ENCODE peak calls at places on chromosomes 6 and 20, in seven cellular contexts. One of them, this sample, is unnamed.

GRCh38 chr20:37907677-37908397 is 4.9 kb downstream of the VSTM2L start:
- DNase-seq in psoas muscle: no peak
- DNase-seq in breast epithelium: no peak
- DNase-seq in RWPE1: peak
- DNase-seq in CD4-positive, alpha-beta T cell: no peak
- DNase-seq in adrenal gland: no peak
- DNase-seq in fibroblast of mammary gland: peak
- DNase-seq in this sample: no peak

GRCh38 chr6:127128066-127128465 is 9.6 kb downstream of the RSPO3 start:
- DNase-seq in psoas muscle: no peak
- DNase-seq in breast epithelium: no peak
- DNase-seq in RWPE1: no peak
- DNase-seq in CD4-positive, alpha-beta T cell: no peak
- DNase-seq in adrenal gland: no peak
- DNase-seq in fibroblast of mammary gland: no peak
- DNase-seq in this sample: no peak

GRCh38 chr6:77466055-77467028 is 3.1 kb upstream of the HTR1B start:
- DNase-seq in psoas muscle: peak
- DNase-seq in breast epithelium: no peak
- DNase-seq in RWPE1: peak
- DNase-seq in CD4-positive, alpha-beta T cell: no peak
- DNase-seq in adrenal gland: peak
- DNase-seq in fibroblast of mammary gland: peak
- DNase-seq in this sample: no peak

GRCh38 chr6:3455490-3456394 is 1.1 kb downstream of the SLC22A23 start:
- DNase-seq in psoas muscle: peak
- DNase-seq in breast epithelium: no peak
- DNase-seq in RWPE1: peak
- DNase-seq in CD4-positive, alpha-beta T cell: peak
- DNase-seq in adrenal gland: peak
- DNase-seq in fibroblast of mammary gland: no peak
- DNase-seq in this sample: no peak

GRCh38 chr20:63433756-63434531 is 38.5 kb downstream of the KCNQ2 start:
- DNase-seq in psoas muscle: no peak
- DNase-seq in breast epithelium: no peak
- DNase-seq in RWPE1: no peak
- DNase-seq in CD4-positive, alpha-beta T cell: no peak
- DNase-seq in adrenal gland: no peak
- DNase-seq in fibroblast of mammary gland: no peak
- DNase-seq in this sample: no peak

GRCh38 chr20:13142143-13142542 is 78.9 kb upstream of the ISM1 start:
- DNase-seq in psoas muscle: no peak
- DNase-seq in breast epithelium: no peak
- DNase-seq in RWPE1: no peak
- DNase-seq in CD4-positive, alpha-beta T cell: no peak
- DNase-seq in adrenal gland: no peak
- DNase-seq in fibroblast of mammary gland: peak
- DNase-seq in this sample: no peak

GRCh38 chr20:21388566-21388965 is 8.8 kb downstream of the NKX2-4 start:
- DNase-seq in psoas muscle: no peak
- DNase-seq in breast epithelium: no peak
- DNase-seq in RWPE1: no peak
- DNase-seq in CD4-positive, alpha-beta T cell: no peak
- DNase-seq in adrenal gland: no peak
- DNase-seq in fibroblast of mammary gland: no peak
- DNase-seq in this sample: no peak

GRCh38 chr6:84409911-84410310 is 182.5 kb upstream of the CEP162 start:
- DNase-seq in psoas muscle: no peak
- DNase-seq in breast epithelium: no peak
- DNase-seq in RWPE1: no peak
- DNase-seq in CD4-positive, alpha-beta T cell: no peak
- DNase-seq in adrenal gland: no peak
- DNase-seq in fibroblast of mammary gland: no peak
- DNase-seq in this sample: no peak

GRCh38 chr6:13412639-13413465 is 74.5 kb downstream of the GFOD1 start:
- DNase-seq in psoas muscle: no peak
- DNase-seq in breast epithelium: no peak
- DNase-seq in RWPE1: no peak
- DNase-seq in CD4-positive, alpha-beta T cell: no peak
- DNase-seq in adrenal gland: no peak
- DNase-seq in fibroblast of mammary gland: no peak
- DNase-seq in this sample: no peak

DNA sequence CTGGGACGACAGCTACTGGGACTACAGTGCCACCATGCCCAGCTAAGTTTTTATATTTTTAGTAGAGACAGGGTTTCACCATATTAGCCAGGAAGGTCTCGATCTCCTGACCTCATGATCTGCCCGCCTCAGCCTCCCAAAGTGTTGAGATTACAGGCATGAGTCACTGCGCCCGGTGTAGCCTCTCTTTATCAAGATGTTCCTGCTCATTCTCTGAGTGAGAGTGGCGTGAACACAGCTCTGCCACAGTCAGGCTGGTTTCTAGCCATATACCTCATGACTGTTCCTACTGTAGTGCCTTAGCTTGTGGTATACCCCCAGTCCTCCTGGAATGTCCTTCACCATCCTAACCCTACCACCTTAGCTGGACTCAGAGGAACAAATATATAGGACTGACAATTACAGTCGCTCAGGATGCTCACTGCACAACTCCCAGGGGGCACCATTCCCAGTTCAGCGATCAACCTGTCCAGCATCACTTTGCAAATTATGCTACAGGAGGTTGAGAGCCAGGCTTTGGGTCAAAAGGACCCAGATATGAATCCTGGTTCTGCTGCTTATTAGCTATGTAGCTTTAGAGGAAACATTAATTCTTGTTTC is 86.3 kb downstream of the CHMP4B start:
- DNase-seq in psoas muscle: no peak
- DNase-seq in breast epithelium: no peak
- DNase-seq in RWPE1: no peak
- DNase-seq in CD4-positive, alpha-beta T cell: no peak
- DNase-seq in adrenal gland: no peak
- DNase-seq in fibroblast of mammary gland: no peak
- DNase-seq in this sample: no peak
- TF ChIP-seq CTCF in psoas muscle: peak
- TF ChIP-seq CTCF in breast epithelium: no peak
- TF ChIP-seq CTCF in RWPE1: peak
- TF ChIP-seq CTCF in CD4-positive, alpha-beta T cell: no peak
- TF ChIP-seq CTCF in adrenal gland: no peak
- TF ChIP-seq CTCF in fibroblast of mammary gland: no peak
- TF ChIP-seq CTCF in this sample: no peak

DNA sequence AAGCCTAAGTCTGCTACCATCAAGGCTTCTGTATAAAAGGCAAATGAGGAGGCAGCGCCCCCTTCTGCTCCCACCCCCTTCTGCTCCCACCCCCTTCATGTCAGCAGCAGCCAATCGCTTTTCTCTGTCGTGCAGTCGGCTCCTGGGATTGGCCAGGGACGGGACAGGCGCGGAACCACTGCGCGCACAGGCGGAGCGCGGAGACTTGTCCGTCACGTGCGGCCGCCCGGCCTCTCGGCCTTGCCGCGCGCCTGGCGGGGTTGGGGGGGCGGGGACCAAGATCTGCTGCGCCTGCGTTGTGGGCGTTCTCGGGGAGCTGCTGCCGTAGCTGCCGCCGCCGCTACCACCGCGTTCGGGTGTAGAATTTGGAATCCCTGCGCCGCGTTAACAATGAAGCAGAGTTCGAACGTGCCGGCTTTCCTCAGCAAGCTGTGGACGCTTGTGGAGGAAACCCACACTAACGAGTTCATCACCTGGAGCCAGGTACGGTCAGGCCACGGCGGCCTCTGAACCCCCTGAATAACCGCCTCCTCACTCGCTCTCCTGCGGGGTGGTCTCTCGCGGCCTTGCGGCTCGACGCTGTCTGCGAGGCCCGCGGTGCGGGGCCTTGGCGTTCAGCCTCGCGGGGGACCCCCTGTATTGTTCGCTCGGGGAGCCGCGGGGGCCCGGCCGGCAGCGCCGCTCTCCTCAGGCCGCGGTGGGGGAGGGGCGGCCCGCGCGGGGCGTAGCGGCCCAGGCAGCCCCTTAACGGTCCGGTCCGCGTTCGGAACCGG is at the start of gene HSF2:
- DNase-seq in psoas muscle: peak
- DNase-seq in breast epithelium: peak
- DNase-seq in RWPE1: peak
- DNase-seq in CD4-positive, alpha-beta T cell: peak
- DNase-seq in adrenal gland: peak
- DNase-seq in fibroblast of mammary gland: peak
- DNase-seq in this sample: peak
- TF ChIP-seq CTCF in psoas muscle: peak
- TF ChIP-seq CTCF in breast epithelium: no peak
- TF ChIP-seq CTCF in RWPE1: no peak
- TF ChIP-seq CTCF in CD4-positive, alpha-beta T cell: peak
- TF ChIP-seq CTCF in adrenal gland: no peak
- TF ChIP-seq CTCF in fibroblast of mammary gland: peak
- TF ChIP-seq CTCF in this sample: peak

GRCh38 chr6:135266675-135267074 is 85.6 kb downstream of the MYB start:
- DNase-seq in psoas muscle: no peak
- DNase-seq in breast epithelium: no peak
- DNase-seq in RWPE1: no peak
- DNase-seq in CD4-positive, alpha-beta T cell: no peak
- DNase-seq in adrenal gland: no peak
- DNase-seq in fibroblast of mammary gland: no peak
- DNase-seq in this sample: no peak

GRCh38 chr6:135261872-135262725 is 81.0 kb downstream of the MYB start:
- DNase-seq in psoas muscle: no peak
- DNase-seq in breast epithelium: no peak
- DNase-seq in RWPE1: no peak
- DNase-seq in CD4-positive, alpha-beta T cell: no peak
- DNase-seq in adrenal gland: no peak
- DNase-seq in fibroblast of mammary gland: no peak
- DNase-seq in this sample: no peak

GRCh38 chr6:135267085-135267484 is 86.0 kb downstream of the MYB start:
- DNase-seq in psoas muscle: no peak
- DNase-seq in breast epithelium: no peak
- DNase-seq in RWPE1: no peak
- DNase-seq in CD4-positive, alpha-beta T cell: no peak
- DNase-seq in adrenal gland: no peak
- DNase-seq in fibroblast of mammary gland: no peak
- DNase-seq in this sample: no peak

GRCh38 chr6:135268263-135268662 is 87.2 kb downstream of the MYB start:
- DNase-seq in psoas muscle: no peak
- DNase-seq in breast epithelium: no peak
- DNase-seq in RWPE1: no peak
- DNase-seq in CD4-positive, alpha-beta T cell: no peak
- DNase-seq in adrenal gland: no peak
- DNase-seq in fibroblast of mammary gland: no peak
- DNase-seq in this sample: no peak

DNA sequence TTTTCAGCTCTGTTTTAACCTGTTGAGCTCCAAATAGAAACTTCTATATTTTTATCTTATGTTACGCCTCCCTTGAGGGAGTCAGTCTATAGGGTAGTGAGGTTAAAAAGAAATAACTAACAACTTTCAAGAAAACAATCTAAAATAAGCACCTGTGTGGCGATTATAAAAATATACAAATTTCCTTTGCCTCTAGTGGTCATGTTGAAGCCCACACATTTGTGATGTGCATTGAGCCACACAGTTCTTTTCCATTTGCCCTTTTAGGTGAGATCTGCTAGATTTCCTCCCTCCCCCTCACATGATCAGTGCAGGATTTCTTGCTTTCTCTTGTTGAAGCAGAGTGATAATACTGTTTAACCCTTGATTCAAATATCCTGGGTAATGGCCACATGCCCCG is 84.2 kb downstream of the MYB start:
- DNase-seq in psoas muscle: no peak
- DNase-seq in breast epithelium: no peak
- DNase-seq in RWPE1: no peak
- DNase-seq in CD4-positive, alpha-beta T cell: no peak
- DNase-seq in adrenal gland: no peak
- DNase-seq in fibroblast of mammary gland: no peak
- DNase-seq in this sample: no peak
- TF ChIP-seq CTCF in psoas muscle: no peak
- TF ChIP-seq CTCF in breast epithelium: no peak
- TF ChIP-seq CTCF in RWPE1: no peak
- TF ChIP-seq CTCF in CD4-positive, alpha-beta T cell: no peak
- TF ChIP-seq CTCF in adrenal gland: no peak
- TF ChIP-seq CTCF in fibroblast of mammary gland: no peak
- TF ChIP-seq CTCF in this sample: no peak

DNA sequence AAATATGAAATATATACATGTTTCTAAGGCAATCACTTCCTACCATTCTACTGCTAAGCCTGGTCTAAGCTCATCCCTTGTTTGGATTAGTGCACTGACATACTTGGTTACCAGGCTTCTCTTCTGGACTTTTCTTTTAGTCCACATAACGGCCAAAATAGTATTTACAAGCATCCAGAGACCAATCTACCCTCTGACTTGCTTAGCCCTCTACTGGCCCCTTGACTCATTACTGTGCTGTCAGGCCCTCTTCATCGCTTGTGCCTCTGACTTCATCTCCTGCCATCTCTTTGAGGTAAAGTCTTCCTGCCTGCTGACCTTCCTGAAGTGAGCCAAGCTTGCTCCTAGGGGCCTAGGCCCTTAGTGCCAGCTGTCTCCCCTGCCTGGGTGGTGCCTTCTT is 35.1 kb downstream of the TULP4 start:
- DNase-seq in psoas muscle: no peak
- DNase-seq in breast epithelium: no peak
- DNase-seq in RWPE1: no peak
- DNase-seq in CD4-positive, alpha-beta T cell: no peak
- DNase-seq in adrenal gland: no peak
- DNase-seq in fibroblast of mammary gland: peak
- DNase-seq in this sample: no peak
- TF ChIP-seq CTCF in psoas muscle: no peak
- TF ChIP-seq CTCF in breast epithelium: no peak
- TF ChIP-seq CTCF in RWPE1: no peak
- TF ChIP-seq CTCF in CD4-positive, alpha-beta T cell: no peak
- TF ChIP-seq CTCF in adrenal gland: no peak
- TF ChIP-seq CTCF in fibroblast of mammary gland: no peak
- TF ChIP-seq CTCF in this sample: no peak

GRCh38 chr20:11783102-11783861 is 134.4 kb upstream of the BTBD3 start:
- DNase-seq in psoas muscle: no peak
- DNase-seq in breast epithelium: no peak
- DNase-seq in RWPE1: no peak
- DNase-seq in CD4-positive, alpha-beta T cell: no peak
- DNase-seq in adrenal gland: no peak
- DNase-seq in fibroblast of mammary gland: no peak
- DNase-seq in this sample: no peak
- TF ChIP-seq CTCF in psoas muscle: no peak
- TF ChIP-seq CTCF in breast epithelium: no peak
- TF ChIP-seq CTCF in RWPE1: no peak
- TF ChIP-seq CTCF in CD4-positive, alpha-beta T cell: no peak
- TF ChIP-seq CTCF in adrenal gland: no peak
- TF ChIP-seq CTCF in fibroblast of mammary gland: no peak
- TF ChIP-seq CTCF in this sample: no peak